ENCODE peak calls at places on chromosomes 12 and 14, in four cellular contexts. G, M, B and D are unnamed samples.

GRCh38 chr12:31991815-31992214 is 32.6 kb downstream of the RESF1 start:
- DNase-seq in G (no peak), B (no peak), M (no peak), D (no peak)

GRCh38 chr14:30572771-30573170 is 13.8 kb downstream of the G2E3 start:
- DNase-seq in G (no peak), M (no peak), B (no peak), D (no peak)

GRCh38 chr14:94571395-94571794 is 9.8 kb upstream of the SERPINA5 start:
- DNase-seq in M (no peak), B (no peak), G (no peak), D (no peak)

GRCh38 chr12:52358575-52359350 is 8.5 kb downstream of the KRT85 start:
- DNase-seq in M (no peak), B (peak), G (no peak), D (no peak)

GRCh38 chr14:71597955-71598659 is 334.1 kb upstream of the RGS6 start:
- DNase-seq in G (no peak), M (no peak), B (no peak), D (no peak)

GRCh38 chr14:97077253-97077653 is 280.1 kb downstream of the VRK1 start:
- DNase-seq in M (peak), G (peak), B (no peak), D (peak)

GRCh38 chr12:131618303-131618658 is 92.6 kb upstream of the SFSWAP start:
- DNase-seq in B (no peak), M (peak), G (no peak), D (peak)

GRCh38 chr14:73633517-73634332 is 11.1 kb upstream of the DNAL1 start:
- DNase-seq in M (peak), B (peak), G (peak), D (peak)

GRCh38 chr12:89971880-89972279 is 263.2 kb upstream of the ATP2B1 start:
- DNase-seq in G (no peak), M (no peak), B (no peak), D (no peak)

GRCh38 chr14:89959853-89960493 is 4.2 kb downstream of the TDP1 start:
- DNase-seq in G (no peak), M (no peak), B (no peak), D (no peak)

GRCh38 chr12:1607940-1608782 is 13.8 kb upstream of the FBXL14 start:
- DNase-seq in B (no peak), M (no peak), G (no peak), D (no peak)

GRCh38 chr12:111443586-111443985 is 37.9 kb downstream of the SH2B3 start:
- DNase-seq in B (no peak), M (no peak), G (no peak), D (peak)

GRCh38 chr12:12452326-12452725 is 95.4 kb downstream of the BORCS5 start:
- DNase-seq in M (no peak), G (no peak), B (no peak), D (no peak)

GRCh38 chr14:81400202-81400678 is at the start of gene STON2:
- DNase-seq in M (peak), B (peak), G (peak), D (no peak)

GRCh38 chr12:43540474-43540873 is 11.5 kb downstream of the ADAMTS20 start:
- DNase-seq in G (no peak), M (no peak), B (no peak), D (no peak)

GRCh38 chr14:20219033-20219432 is 4.5 kb upstream of the OR11H6 start:
- DNase-seq in M (no peak), G (no peak), B (no peak), D (no peak)

GRCh38 chr12:30985814-30986452 is 59.4 kb downstream of the TSPAN11 start:
- DNase-seq in M (peak), B (peak), G (peak), D (peak)

GRCh38 chr14:28577711-28578131 is 188.9 kb upstream of the FOXG1 start:
- DNase-seq in M (no peak), B (no peak), G (no peak), D (no peak)

GRCh38 chr12:10088955-10089354 is 9.8 kb downstream of the CLEC1A start:
- DNase-seq in G (no peak), B (no peak), M (no peak), D (no peak)

GRCh38 chr14:31043379-31043778 is 17.2 kb upstream of the STRN3 start:
- DNase-seq in G (no peak), M (no peak), B (no peak), D (no peak)

GRCh38 chr12:112815589-112816321 is 24.2 kb downstream of the RPH3A start:
- DNase-seq in G (no peak), M (no peak), B (no peak), D (no peak)